ENCODE peak calls at places on chromosomes 1 and 21, in four cellular contexts. F, R, O and G are unnamed samples.

GRCh38 chr1:218347713-218348627 is 2.8 kb downstream of the TGFB2 start:
- DNase-seq in F (no peak), R (no peak), O (no peak), G (no peak)

GRCh38 chr1:53061123-53061858 is 722 bp upstream of the PODN start:
- DNase-seq in F (no peak), R (no peak), O (no peak), G (no peak)

GRCh38 chr1:171152533-171152932 is 32.6 kb upstream of the FMO2 start:
- DNase-seq in F (no peak), R (no peak), O (no peak), G (no peak)

GRCh38 chr1:161510477-161510876 is 5.2 kb downstream of the FCGR2A start:
- DNase-seq in F (no peak), R (no peak), O (no peak), G (no peak)

GRCh38 chr1:221605569-221605968 is 136.3 kb downstream of the DUSP10 start:
- DNase-seq in F (no peak), R (no peak), O (no peak), G (no peak)

GRCh38 chr1:29551123-29551522 is 314.8 kb downstream of the PTPRU start:
- DNase-seq in F (no peak), R (no peak), O (no peak), G (no peak)

GRCh38 chr1:151062738-151063371 is 2.7 kb downstream of the MLLT11 start:
- DNase-seq in F (no peak), R (peak; percentile 49), O (no peak), G (no peak)

GRCh38 chr1:111992396-111992985 is 3.0 kb upstream of the KCND3 start:
- DNase-seq in F (no peak), R (no peak), O (no peak), G (no peak)

GRCh38 chr1:25549273-25550154 is 6.1 kb downstream of the LDLRAP1 start:
- DNase-seq in F (peak; percentile 53), R (peak; percentile 97), O (peak; percentile 75), G (no peak)

GRCh38 chr1:201361652-201362504 is 15.6 kb downstream of the TNNT2 start:
- DNase-seq in F (peak; percentile 28), R (peak; percentile 84), O (peak; percentile 32), G (no peak)

GRCh38 chr1:119004129-119004527 is 16.0 kb upstream of the TBX15 start:
- DNase-seq in F (no peak), R (no peak), O (no peak), G (no peak)

GRCh38 chr21:44734841-44735240 is 23.5 kb upstream of the TSPEAR start:
- DNase-seq in F (no peak), R (no peak), O (no peak), G (no peak)
- H3K9me3 ChIP-seq in F (no peaks in the 10 kb centered on the region), R (no peaks in the 10 kb centered on the region), O (no peaks in the 10 kb centered on the region), G (no peaks in the 10 kb centered on the region)

DNA sequence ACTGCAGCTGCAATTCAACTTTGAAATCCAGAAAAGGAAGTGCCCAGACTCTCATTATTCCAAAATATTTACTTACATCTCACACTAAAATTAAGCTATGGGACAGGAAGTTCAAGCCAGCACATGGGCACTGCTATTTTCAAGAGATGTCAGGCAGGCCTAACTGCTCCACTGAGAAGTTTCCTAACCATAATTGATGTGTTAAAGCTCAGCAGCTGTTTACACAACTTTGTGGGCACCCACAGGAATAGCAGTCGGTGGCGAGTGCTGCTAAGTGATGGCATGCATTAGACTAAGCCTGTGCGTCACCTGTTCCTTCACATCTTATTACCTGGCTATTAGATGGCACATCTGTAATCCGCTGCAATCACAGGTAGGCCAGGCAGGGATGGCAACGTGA is 303.3 kb upstream of the DAB1 start:
- DNase-seq in F (no peak), R (no peak), O (no peak), G (no peak)
- TF ChIP-seq SIN3A in F (no peak), R (no peak), O (no peak), G (no peak)

GRCh38 chr1:228303596-228303995 is 95.8 kb downstream of the OBSCN start:
- DNase-seq in F (no peak), R (no peak), O (no peak), G (no peak)
- TF ChIP-seq TCF7L2 in F (no peak), R (no peak), O (no peak), G (no peak)

GRCh38 chr1:197797010-197797409 is 21.7 kb upstream of the DENND1B start:
- DNase-seq in F (no peak), R (no peak), O (no peak), G (no peak)
- H3K9me3 ChIP-seq in F (peaks cover 14% of the 10 kb centered on the region), R (peaks cover 6% of the 10 kb centered on the region), O (peaks cover 8% of the 10 kb centered on the region), G (peaks cover 5% of the 10 kb centered on the region)

GRCh38 chr1:27727126-27727525 is 1.4 kb downstream of the FAM76A start:
- DNase-seq in F (no peak), R (no peak), O (no peak), G (no peak)

GRCh38 chr1:27724961-27725373 is 794 bp upstream of the FAM76A start:
- DNase-seq in F (peak; percentile 68), R (peak; percentile 32), O (no peak), G (no peak)

GRCh38 chr1:27725374-27726172 is at the start of gene FAM76A:
- DNase-seq in F (peak; percentile 97), R (peak; percentile 100), O (peak; percentile 98), G (peak; percentile 97)

DNA sequence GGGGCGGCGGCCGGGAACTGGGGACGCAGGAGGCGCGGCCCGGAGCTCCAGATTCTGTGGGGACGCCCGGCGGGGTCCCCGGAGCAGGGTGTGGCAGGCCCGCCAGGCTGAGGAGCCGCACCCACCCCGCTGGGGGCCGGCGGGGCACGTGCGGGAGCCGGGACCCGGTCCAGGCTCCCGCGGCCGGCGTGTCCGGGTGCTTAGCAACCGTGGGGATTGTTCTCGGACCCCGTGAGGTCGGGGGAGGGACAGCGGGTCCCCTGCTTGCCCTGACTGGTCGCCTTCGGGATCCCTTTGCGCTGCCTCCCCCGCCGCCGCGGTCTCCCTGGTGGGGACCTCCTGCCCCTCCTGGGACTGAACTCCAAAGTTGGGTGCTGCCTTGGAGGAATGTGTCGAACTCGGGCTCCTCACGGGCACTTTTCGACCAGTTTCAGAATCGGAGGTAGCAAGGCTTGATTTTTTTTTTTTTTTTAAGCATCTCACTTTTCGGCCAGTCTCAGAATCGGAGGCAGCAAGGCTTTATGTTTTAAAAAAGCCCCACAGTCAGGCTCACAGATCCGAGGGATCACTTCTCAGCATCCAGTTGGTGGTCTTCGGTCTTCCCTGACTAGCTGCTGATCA is 522 bp downstream of the FAM76A start:
- DNase-seq in F (peak; percentile 49), R (peak; percentile 88), O (peak; percentile 19), G (no peak)
- TF ChIP-seq SIN3A in F (no peak), R (no peak), O (no peak), G (peak; percentile 72)